ENCODE peak calls at places on chromosomes 2 and 18, in nine cellular contexts. O is A673, G is pancreas, A is fibroblast of lung, Q is uterus, U is ovary, H is lower lobe of right lung, F is hepatocyte, S is sigmoid colon. T is an unnamed sample. For H3K4me1, the result is how much of the 10 kb centered on the place peaks cover.

GRCh38 chr2:12543452-12544220 is 173.1 kb upstream of the TRIB2 start:
- DNase-seq in F (no peak), O (no peak), A (peak), H (no peak), S (no peak), U (no peak), Q (no peak), G (no peak), T (no peak)

GRCh38 chr18:4391859-4392258 is 63.2 kb downstream of the DLGAP1 start:
- DNase-seq in Q (no peak), S (no peak), U (no peak), G (no peak), O (no peak), F (no peak), H (no peak), A (no peak), T (no peak)

GRCh38 chr2:202149155-202149762 is 76.2 kb downstream of the KIAA2012 start:
- DNase-seq in H (no peak), O (peak), U (peak), Q (peak), G (no peak), S (peak), F (no peak), A (no peak), T (peak)

GRCh38 chr2:33673937-33674336 is 74.8 kb upstream of the FAM98A start:
- DNase-seq in H (no peak), U (no peak), F (peak), S (no peak), O (peak), A (peak), Q (no peak), G (no peak), T (no peak)

GRCh38 chr2:27485496-27485895 is 4.0 kb downstream of the IFT172 start:
- DNase-seq in O (no peak), H (no peak), U (no peak), Q (no peak), A (no peak), G (no peak), F (no peak), S (no peak), T (no peak)

GRCh38 chr2:231489990-231490389 is 25.7 kb upstream of the NCL start:
- DNase-seq in S (no peak), G (no peak), O (no peak), A (no peak), H (no peak), U (no peak), F (no peak), Q (no peak), T (no peak)

GRCh38 chr2:119255760-119256573 is 32.3 kb downstream of the STEAP3 start:
- DNase-seq in Q (no peak), F (peak), H (no peak), A (peak), U (no peak), O (peak), G (no peak), S (no peak), T (no peak)

GRCh38 chr2:71730785-71731383 is 277.5 kb downstream of the DYSF start:
- DNase-seq in O (no peak), U (no peak), H (no peak), G (no peak), Q (no peak), S (no peak), A (no peak), F (no peak), T (no peak)

GRCh38 chr2:157394928-157395327 is 49.0 kb downstream of the CYTIP start:
- DNase-seq in G (no peak), A (no peak), Q (no peak), U (no peak), O (no peak), F (no peak), H (no peak), S (no peak), T (no peak)

GRCh38 chr2:20584637-20585321 is 66.1 kb downstream of the HS1BP3 start:
- DNase-seq in A (peak), Q (no peak), S (peak), U (peak), H (no peak), G (no peak), F (peak), O (peak), T (peak)

GRCh38 chr2:65431417-65432226 is 777 bp downstream of the SPRED2 start:
- DNase-seq in G (peak), F (peak), O (peak), U (peak), S (peak), Q (peak), H (peak), A (peak), T (peak)

GRCh38 chr2:166418853-166419615 is 43.3 kb upstream of the SCN9A start:
- DNase-seq in U (no peak), Q (no peak), H (no peak), O (no peak), F (no peak), G (no peak), S (no peak), A (no peak), T (no peak)

GRCh38 chr2:166419616-166419934 is 43.8 kb upstream of the SCN9A start:
- DNase-seq in G (no peak), S (no peak), O (peak), H (no peak), Q (no peak), U (no peak), A (peak), F (peak), T (no peak)

GRCh38 chr2:166413255-166413654 is 37.5 kb upstream of the SCN9A start:
- DNase-seq in O (no peak), S (no peak), U (no peak), G (no peak), A (no peak), H (no peak), Q (no peak), F (no peak), T (no peak)

DNA sequence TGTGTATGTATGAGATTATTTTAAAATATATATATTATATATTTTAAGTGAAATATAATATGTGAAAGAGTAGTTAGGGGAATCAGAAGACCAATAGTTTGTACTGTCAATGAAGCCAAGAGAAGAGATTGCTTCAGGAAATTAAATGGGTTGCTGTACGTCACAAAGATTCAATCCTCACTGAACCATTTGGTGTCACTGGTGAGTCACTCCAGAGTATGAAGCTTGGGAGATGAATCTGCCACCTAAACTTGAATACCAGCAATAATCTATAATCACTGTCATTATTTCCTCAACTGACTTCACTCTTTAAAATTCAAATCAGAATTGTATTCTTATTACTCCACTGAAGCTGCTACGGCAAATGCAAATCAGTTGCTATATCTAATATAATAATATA is 41.9 kb upstream of the SCN9A start:
- DNase-seq in O (peak), F (peak), Q (no peak), G (no peak), U (no peak), A (peak), S (no peak), H (no peak), T (no peak)
- TF ChIP-seq CTCF in O (peak), F (peak), Q (no peak), G (no peak), U (no peak), A (no peak), S (no peak), H (peak), T (no peak)

GRCh38 chr2:223936862-223937326 is 8.2 kb downstream of the WDFY1 start:
- DNase-seq in G (no peak), Q (no peak), U (no peak), H (no peak), A (no peak), F (no peak), O (no peak), S (no peak), T (no peak)

GRCh38 chr2:223941579-223942277 is 3.4 kb downstream of the WDFY1 start:
- DNase-seq in U (no peak), F (peak), H (no peak), S (no peak), A (peak), Q (no peak), G (no peak), O (no peak), T (no peak)

GRCh38 chr2:223935459-223936125 is 9.5 kb downstream of the WDFY1 start:
- DNase-seq in F (no peak), H (no peak), O (no peak), Q (no peak), U (no peak), S (no peak), G (no peak), A (no peak), T (no peak)

GRCh38 chr2:223934870-223935269 is 10.3 kb downstream of the WDFY1 start:
- DNase-seq in U (no peak), F (no peak), H (no peak), G (no peak), O (no peak), Q (no peak), S (no peak), A (no peak), T (no peak)

GRCh38 chr2:223937535-223937934 is 7.6 kb downstream of the WDFY1 start:
- DNase-seq in H (no peak), G (no peak), O (no peak), F (no peak), S (no peak), U (no peak), A (no peak), Q (no peak), T (no peak)
- H3K27ac ChIP-seq in H (no peak), G (no peak), O (peak), F (no peak), S (no peak), U (no peak), A (peak), Q (peak), T (no peak)

GRCh38 chr2:213238753-213239591 is 45.3 kb upstream of the SPAG16 start:
- DNase-seq in U (peak), G (no peak), A (peak), O (peak), H (no peak), Q (no peak), F (peak), S (no peak), T (no peak)

GRCh38 chr2:213242653-213243052 is 41.6 kb upstream of the SPAG16 start:
- DNase-seq in Q (no peak), G (no peak), A (no peak), U (no peak), S (no peak), O (no peak), H (no peak), F (no peak), T (no peak)

GRCh38 chr2:213243189-213244044 is 40.8 kb upstream of the SPAG16 start:
- DNase-seq in S (no peak), A (no peak), F (no peak), G (no peak), H (no peak), U (no peak), Q (no peak), O (no peak), T (no peak)

GRCh38 chr2:213237787-213238186 is 46.5 kb upstream of the SPAG16 start:
- DNase-seq in S (no peak), G (no peak), Q (no peak), O (no peak), F (no peak), U (no peak), H (no peak), A (no peak), T (no peak)

DNA sequence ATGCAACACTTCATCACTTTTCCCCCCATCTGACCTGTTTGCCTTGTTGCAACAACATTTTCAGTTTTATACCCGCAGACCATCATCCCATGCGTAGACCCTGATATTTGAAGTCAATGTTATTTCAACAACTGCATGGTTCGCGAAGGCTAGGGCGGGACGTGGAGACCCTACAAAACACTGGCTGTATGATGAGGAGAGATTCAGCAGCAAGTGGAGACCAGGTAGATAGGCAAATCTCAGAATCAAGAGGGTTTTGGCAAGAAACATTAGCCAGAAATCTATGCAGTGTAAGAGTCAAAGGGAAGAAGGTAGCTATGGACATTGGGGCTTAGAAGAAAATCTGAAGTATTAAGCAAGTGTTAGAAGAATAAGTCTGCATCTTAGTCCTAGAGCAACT is 42.4 kb upstream of the SPAG16 start:
- DNase-seq in U (no peak), A (no peak), S (no peak), Q (no peak), O (no peak), H (no peak), G (no peak), F (no peak), T (no peak)
- H3K4me1 ChIP-seq in U (under half), A (under half), S (under half), Q (under half), O (under half), H (under half), G (under half), F (under half), T (under half)

DNA sequence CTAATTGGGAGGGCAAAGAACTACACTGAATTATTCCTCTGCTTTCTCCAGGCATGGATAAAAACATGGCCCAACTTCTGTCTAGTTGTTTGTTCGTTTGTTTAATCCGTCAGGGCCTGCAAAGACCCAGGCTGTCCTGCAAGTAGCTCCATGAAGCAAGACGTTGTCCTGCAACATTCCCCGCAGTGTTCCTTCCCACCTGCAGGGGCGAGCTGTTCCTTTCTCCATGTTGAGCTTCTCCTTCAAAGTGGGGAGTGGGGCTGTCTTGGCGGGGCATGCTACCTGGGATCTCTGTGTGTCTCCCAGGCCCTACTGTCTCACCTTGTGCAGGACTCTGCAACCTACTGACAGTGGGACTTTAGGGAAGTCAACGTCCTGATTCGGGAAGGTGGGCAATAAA is 264.0 kb upstream of the SMIM21 start:
- DNase-seq in U (no peak), F (no peak), Q (no peak), G (no peak), A (no peak), O (no peak), H (no peak), S (no peak), T (no peak)
- TF ChIP-seq CTCF in U (no peak), F (no peak), Q (no peak), G (no peak), A (no peak), O (no peak), H (no peak), S (no peak), T (no peak)

GRCh38 chr2:3463914-3464313 is 55.4 kb downstream of the ADI1 start:
- DNase-seq in U (no peak), G (peak), O (no peak), S (no peak), F (no peak), A (no peak), H (peak), Q (no peak), T (peak)

GRCh38 chr2:3465844-3466481 is 53.4 kb downstream of the ADI1 start:
- DNase-seq in U (no peak), Q (no peak), F (peak), H (no peak), G (no peak), S (no peak), O (no peak), A (peak), T (peak)

GRCh38 chr2:3464401-3465005 is 54.8 kb downstream of the ADI1 start:
- DNase-seq in A (no peak), G (no peak), U (no peak), F (no peak), H (peak), S (peak), O (no peak), Q (peak), T (no peak)

GRCh38 chr2:3466482-3466863 is 52.9 kb downstream of the ADI1 start:
- DNase-seq in S (no peak), U (no peak), H (peak), Q (no peak), O (no peak), A (no peak), G (peak), F (no peak), T (no peak)

GRCh38 chr2:3465328-3465727 is 54.0 kb downstream of the ADI1 start:
- DNase-seq in A (no peak), S (peak), F (no peak), H (peak), O (no peak), Q (peak), G (no peak), U (no peak), T (no peak)
- H3K27ac ChIP-seq in A (peak), S (peak), F (peak), H (no peak), O (no peak), Q (no peak), G (no peak), U (no peak), T (peak)

GRCh38 chr2:134155134-134155533 is 98.7 kb upstream of the MGAT5 start:
- DNase-seq in U (no peak), O (no peak), H (no peak), S (no peak), G (no peak), F (no peak), Q (no peak), A (no peak), T (no peak)
- H3K4me1 ChIP-seq in U (under half), O (under half), H (under half), S (under half), G (under half), F (under half), Q (under half), A (under half), T (under half)

DNA sequence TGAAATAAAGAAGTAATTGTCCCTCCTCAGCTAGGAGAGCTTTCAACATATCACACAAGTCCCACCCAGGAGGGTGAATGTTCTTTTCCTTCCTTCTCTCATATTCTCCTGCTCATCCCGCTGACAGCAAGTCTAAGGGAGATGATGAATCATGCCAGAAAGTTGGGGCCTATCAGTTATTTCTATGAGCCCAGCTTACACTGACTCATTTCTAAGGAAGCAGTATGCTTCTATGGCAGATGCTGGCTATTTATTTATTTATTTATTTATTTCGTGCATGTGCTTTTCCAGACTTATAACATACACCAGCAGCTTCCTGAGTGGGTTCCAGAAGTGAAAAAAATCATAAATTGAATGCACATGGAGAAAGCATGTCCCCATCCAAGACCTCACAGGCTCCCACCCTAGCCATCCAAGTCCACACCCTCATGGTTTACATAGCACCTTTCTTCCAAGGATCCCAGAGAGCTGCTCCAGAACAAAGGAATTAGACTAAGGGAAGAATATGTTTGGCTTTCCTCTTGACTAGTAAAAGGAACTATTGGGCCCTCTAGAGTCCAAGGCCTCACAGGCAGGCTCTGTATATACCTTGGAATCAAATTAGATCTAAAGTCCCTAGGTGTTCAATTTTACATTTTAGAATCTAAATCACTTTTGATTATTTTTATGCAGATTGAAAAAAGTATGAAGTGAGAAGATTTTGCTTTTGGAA is 1074.2 kb upstream of the ZEB2 start:
- DNase-seq in U (no peak), H (no peak), O (peak), A (peak), Q (no peak), S (no peak), G (no peak), F (peak), T (no peak)
- TF ChIP-seq CTCF in U (no peak), H (no peak), O (peak), A (peak), Q (no peak), S (no peak), G (no peak), F (peak), T (no peak)

GRCh38 chr2:241728000-241728399 is 6.4 kb upstream of the D2HGDH start:
- DNase-seq in H (no peak), G (no peak), Q (no peak), A (no peak), U (no peak), O (no peak), F (no peak), S (no peak), T (no peak)
- H3K27ac ChIP-seq in H (no peak), G (peak), Q (peak), A (no peak), U (no peak), O (no peak), F (no peak), S (peak), T (peak)

GRCh38 chr2:144349674-144350073 is 170.2 kb downstream of the ZEB2 start:
- DNase-seq in H (no peak), Q (no peak), O (no peak), A (no peak), F (no peak), S (no peak), G (no peak), U (no peak), T (no peak)

GRCh38 chr2:144348846-144349245 is 171.1 kb downstream of the ZEB2 start:
- DNase-seq in F (no peak), A (no peak), Q (no peak), S (no peak), H (no peak), O (no peak), U (no peak), G (no peak), T (no peak)

GRCh38 chr2:144354953-144355352 is 165.0 kb downstream of the ZEB2 start:
- DNase-seq in F (no peak), A (peak), S (no peak), G (no peak), Q (no peak), H (no peak), O (no peak), U (peak), T (no peak)

GRCh38 chr2:144350151-144350802 is 169.6 kb downstream of the ZEB2 start:
- DNase-seq in U (peak), F (no peak), O (no peak), S (no peak), Q (no peak), H (no peak), G (no peak), A (peak), T (no peak)

DNA sequence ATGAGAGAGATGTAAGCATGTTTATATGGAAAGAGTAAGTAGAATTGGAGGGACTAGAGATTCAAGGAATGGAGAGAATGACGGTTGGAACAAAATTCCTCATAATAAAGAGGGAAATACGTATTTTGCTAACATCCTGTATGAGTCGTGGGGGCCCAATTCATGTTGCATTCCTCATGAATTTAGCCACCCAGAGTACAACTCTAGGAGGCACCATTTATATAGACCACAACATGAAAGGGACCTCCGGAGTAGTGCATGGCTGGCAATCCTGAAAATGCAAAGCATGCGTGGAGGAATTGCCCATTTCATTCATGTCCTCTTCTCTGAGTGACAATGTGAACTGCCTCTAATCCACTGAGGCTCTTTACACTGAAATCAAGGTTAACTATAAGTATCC is 168.2 kb downstream of the ZEB2 start:
- DNase-seq in H (no peak), G (no peak), Q (no peak), A (no peak), S (no peak), U (no peak), F (no peak), O (no peak), T (no peak)
- H3K4me1 ChIP-seq in H (under half), G (under half), Q (under half), A (under half), S (under half), U (under half), F (under half), O (under half), T (under half)

T was measured in psoas muscle.